ENCODE peak calls at places on chromosomes 6 and 20, in ten cellular contexts. One of them, this sample, is unnamed.
A peak's percentile ranks its signal among the peaks of the same experiment; 100 is the strongest.

GRCh38 chr6:73694711-73695411 is 1.1 kb upstream of the CD109 start:
- DNase-seq in HCT116: no peak
- DNase-seq in pancreas: no peak
- DNase-seq in Peyer's patch: no peak
- DNase-seq in thoracic aorta: no peak
- DNase-seq in lower lobe of right lung: no peak
- DNase-seq in cardiac muscle cell: peak; percentile 50
- DNase-seq in CD4-positive, alpha-beta T cell: no peak
- DNase-seq in MM.1S: no peak
- DNase-seq in SK-N-SH: no peak
- DNase-seq in this sample: no peak

GRCh38 chr6:161251345-161251744 is 22.5 kb downstream of the AGPAT4 start:
- DNase-seq in HCT116: no peak
- DNase-seq in pancreas: no peak
- DNase-seq in Peyer's patch: no peak
- DNase-seq in thoracic aorta: no peak
- DNase-seq in lower lobe of right lung: no peak
- DNase-seq in cardiac muscle cell: no peak
- DNase-seq in CD4-positive, alpha-beta T cell: no peak
- DNase-seq in MM.1S: no peak
- DNase-seq in SK-N-SH: no peak
- DNase-seq in this sample: no peak

GRCh38 chr20:38779247-38780097 is 26.0 kb upstream of the PPP1R16B start:
- DNase-seq in HCT116: peak; percentile 92
- DNase-seq in pancreas: no peak
- DNase-seq in Peyer's patch: no peak
- DNase-seq in thoracic aorta: no peak
- DNase-seq in lower lobe of right lung: no peak
- DNase-seq in cardiac muscle cell: no peak
- DNase-seq in CD4-positive, alpha-beta T cell: no peak
- DNase-seq in MM.1S: no peak
- DNase-seq in SK-N-SH: no peak
- DNase-seq in this sample: no peak

GRCh38 chr20:47927385-47927851 is 142.1 kb upstream of the SULF2 start:
- DNase-seq in HCT116: no peak
- DNase-seq in pancreas: no peak
- DNase-seq in Peyer's patch: no peak
- DNase-seq in thoracic aorta: no peak
- DNase-seq in lower lobe of right lung: no peak
- DNase-seq in cardiac muscle cell: no peak
- DNase-seq in CD4-positive, alpha-beta T cell: no peak
- DNase-seq in MM.1S: no peak
- DNase-seq in SK-N-SH: no peak
- DNase-seq in this sample: no peak

GRCh38 chr6:11166948-11167347 is 55.4 kb upstream of the ERVFRD-1 start:
- DNase-seq in HCT116: no peak
- DNase-seq in pancreas: no peak
- DNase-seq in Peyer's patch: no peak
- DNase-seq in thoracic aorta: no peak
- DNase-seq in lower lobe of right lung: no peak
- DNase-seq in cardiac muscle cell: no peak
- DNase-seq in CD4-positive, alpha-beta T cell: no peak
- DNase-seq in MM.1S: no peak
- DNase-seq in SK-N-SH: no peak
- DNase-seq in this sample: no peak

GRCh38 chr6:81937296-81937937 is 184.9 kb upstream of the TENT5A start:
- DNase-seq in HCT116: peak; percentile 50
- DNase-seq in pancreas: no peak
- DNase-seq in Peyer's patch: no peak
- DNase-seq in thoracic aorta: no peak
- DNase-seq in lower lobe of right lung: no peak
- DNase-seq in cardiac muscle cell: no peak
- DNase-seq in CD4-positive, alpha-beta T cell: no peak
- DNase-seq in MM.1S: no peak
- DNase-seq in SK-N-SH: no peak
- DNase-seq in this sample: no peak

GRCh38 chr6:64439274-64439673 is 803.7 kb downstream of the PHF3 start:
- DNase-seq in HCT116: no peak
- DNase-seq in pancreas: no peak
- DNase-seq in Peyer's patch: no peak
- DNase-seq in thoracic aorta: no peak
- DNase-seq in lower lobe of right lung: no peak
- DNase-seq in cardiac muscle cell: no peak
- DNase-seq in CD4-positive, alpha-beta T cell: no peak
- DNase-seq in MM.1S: no peak
- DNase-seq in SK-N-SH: no peak
- DNase-seq in this sample: no peak

GRCh38 chr20:57653910-57654309 is 33.7 kb upstream of the ZBP1 start:
- DNase-seq in HCT116: no peak
- DNase-seq in pancreas: peak; percentile 20
- DNase-seq in Peyer's patch: no peak
- DNase-seq in thoracic aorta: no peak
- DNase-seq in lower lobe of right lung: peak; percentile 20
- DNase-seq in cardiac muscle cell: no peak
- DNase-seq in CD4-positive, alpha-beta T cell: no peak
- DNase-seq in MM.1S: no peak
- DNase-seq in SK-N-SH: peak; percentile 29
- DNase-seq in this sample: peak; percentile 2

GRCh38 chr6:34067814-34068213 is 78.1 kb downstream of the GRM4 start:
- DNase-seq in HCT116: no peak
- DNase-seq in pancreas: no peak
- DNase-seq in Peyer's patch: no peak
- DNase-seq in thoracic aorta: no peak
- DNase-seq in lower lobe of right lung: no peak
- DNase-seq in cardiac muscle cell: no peak
- DNase-seq in CD4-positive, alpha-beta T cell: no peak
- DNase-seq in MM.1S: peak; percentile 25
- DNase-seq in SK-N-SH: no peak
- DNase-seq in this sample: no peak
- TF ChIP-seq CTCF in HCT116: no peak
- TF ChIP-seq CTCF in pancreas: no peak
- TF ChIP-seq CTCF in Peyer's patch: peak; percentile 3
- TF ChIP-seq CTCF in thoracic aorta: no peak
- TF ChIP-seq CTCF in lower lobe of right lung: no peak
- TF ChIP-seq CTCF in cardiac muscle cell: no peak
- TF ChIP-seq CTCF in CD4-positive, alpha-beta T cell: no peak
- TF ChIP-seq CTCF in MM.1S: peak; percentile 49
- TF ChIP-seq CTCF in SK-N-SH: no peak
- TF ChIP-seq CTCF in this sample: no peak

GRCh38 chr20:8856668-8857067 is 212.2 kb upstream of the PLCB4 start:
- DNase-seq in HCT116: no peak
- DNase-seq in pancreas: no peak
- DNase-seq in Peyer's patch: no peak
- DNase-seq in thoracic aorta: no peak
- DNase-seq in lower lobe of right lung: no peak
- DNase-seq in cardiac muscle cell: no peak
- DNase-seq in CD4-positive, alpha-beta T cell: no peak
- DNase-seq in MM.1S: no peak
- DNase-seq in SK-N-SH: no peak
- DNase-seq in this sample: no peak

GRCh38 chr20:8855315-8855714 is 213.6 kb upstream of the PLCB4 start:
- DNase-seq in HCT116: no peak
- DNase-seq in pancreas: no peak
- DNase-seq in Peyer's patch: no peak
- DNase-seq in thoracic aorta: no peak
- DNase-seq in lower lobe of right lung: no peak
- DNase-seq in cardiac muscle cell: peak; percentile 59
- DNase-seq in CD4-positive, alpha-beta T cell: no peak
- DNase-seq in MM.1S: no peak
- DNase-seq in SK-N-SH: no peak
- DNase-seq in this sample: no peak

GRCh38 chr20:8854566-8854965 is 214.3 kb upstream of the PLCB4 start:
- DNase-seq in HCT116: no peak
- DNase-seq in pancreas: no peak
- DNase-seq in Peyer's patch: no peak
- DNase-seq in thoracic aorta: no peak
- DNase-seq in lower lobe of right lung: peak; percentile 43
- DNase-seq in cardiac muscle cell: peak; percentile 84
- DNase-seq in CD4-positive, alpha-beta T cell: no peak
- DNase-seq in MM.1S: no peak
- DNase-seq in SK-N-SH: no peak
- DNase-seq in this sample: peak; percentile 69

GRCh38 chr20:8851446-8851845 is 217.4 kb upstream of the PLCB4 start:
- DNase-seq in HCT116: no peak
- DNase-seq in pancreas: no peak
- DNase-seq in Peyer's patch: no peak
- DNase-seq in thoracic aorta: no peak
- DNase-seq in lower lobe of right lung: no peak
- DNase-seq in cardiac muscle cell: no peak
- DNase-seq in CD4-positive, alpha-beta T cell: no peak
- DNase-seq in MM.1S: no peak
- DNase-seq in SK-N-SH: peak; percentile 5
- DNase-seq in this sample: no peak

DNA sequence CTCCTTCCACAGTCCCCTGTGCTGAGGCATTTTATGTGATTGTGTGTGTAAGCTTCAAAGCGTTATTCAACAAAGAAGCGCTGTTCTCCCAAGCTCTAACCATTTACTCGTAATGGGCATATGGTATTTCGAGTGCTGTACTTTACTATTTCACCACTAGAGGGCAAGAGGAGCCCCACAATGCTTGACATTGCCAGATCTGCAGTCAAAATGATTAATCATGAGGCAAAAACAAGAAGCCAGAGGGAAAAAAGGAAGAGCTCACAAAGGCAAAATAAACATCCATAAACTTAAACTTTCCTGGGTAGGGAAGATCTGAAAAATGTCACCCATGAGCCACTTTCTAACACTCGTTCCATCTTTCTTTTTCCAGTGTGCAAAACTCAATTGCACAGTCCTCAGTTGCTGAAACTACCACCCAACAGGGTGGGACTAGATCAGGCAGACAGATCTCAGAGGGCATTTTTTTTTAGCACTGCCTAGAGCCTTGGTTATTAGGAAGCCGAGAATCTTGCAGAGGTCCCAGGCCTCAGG is 215.0 kb upstream of the PLCB4 start:
- DNase-seq in HCT116: peak; percentile 40
- DNase-seq in pancreas: no peak
- DNase-seq in Peyer's patch: no peak
- DNase-seq in thoracic aorta: no peak
- DNase-seq in lower lobe of right lung: no peak
- DNase-seq in cardiac muscle cell: peak; percentile 91
- DNase-seq in CD4-positive, alpha-beta T cell: no peak
- DNase-seq in MM.1S: peak; percentile 60
- DNase-seq in SK-N-SH: peak; percentile 61
- DNase-seq in this sample: peak; percentile 48
- H3K27ac ChIP-seq in HCT116: no peak overlapping the region
- H3K27ac ChIP-seq in pancreas: peak overlapping the region; percentile 15
- H3K27ac ChIP-seq in Peyer's patch: no peak overlapping the region
- H3K27ac ChIP-seq in thoracic aorta: peak overlapping the region; percentile 43
- H3K27ac ChIP-seq in lower lobe of right lung: peak overlapping the region; percentile 66
- H3K27ac ChIP-seq in cardiac muscle cell: peak overlapping the region; percentile 20
- H3K27ac ChIP-seq in CD4-positive, alpha-beta T cell: no peak overlapping the region
- H3K27ac ChIP-seq in MM.1S: no peak overlapping the region
- H3K27ac ChIP-seq in SK-N-SH: no peak overlapping the region
- H3K27ac ChIP-seq in this sample: peak overlapping the region; percentile 7

DNA sequence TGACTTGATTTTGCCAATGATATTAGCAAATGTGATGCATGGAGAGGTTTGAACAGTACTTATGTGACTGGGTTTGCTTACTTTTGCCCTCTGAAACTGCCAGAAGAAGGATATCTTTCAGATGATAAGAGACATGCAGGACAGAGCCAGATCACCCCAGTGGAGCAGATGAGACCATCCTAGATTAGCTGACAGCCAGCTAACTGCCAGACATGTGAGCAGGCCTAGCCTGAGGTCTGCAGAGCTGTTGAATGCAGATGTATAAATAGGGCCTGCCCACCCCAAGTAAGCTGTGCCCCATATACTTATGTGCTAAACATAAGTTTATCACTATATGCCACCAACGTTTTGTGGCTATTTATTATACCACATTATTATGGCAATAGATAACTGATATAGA is 5.9 kb downstream of the ZSCAN31 start:
- DNase-seq in HCT116: no peak
- DNase-seq in pancreas: no peak
- DNase-seq in Peyer's patch: no peak
- DNase-seq in thoracic aorta: no peak
- DNase-seq in lower lobe of right lung: no peak
- DNase-seq in cardiac muscle cell: no peak
- DNase-seq in CD4-positive, alpha-beta T cell: no peak
- DNase-seq in MM.1S: no peak
- DNase-seq in SK-N-SH: no peak
- DNase-seq in this sample: no peak
- H3K9me3 ChIP-seq in HCT116: peaks cover 5% of the 10 kb centered on the region
- H3K9me3 ChIP-seq in pancreas: no peaks in the 10 kb centered on the region
- H3K9me3 ChIP-seq in Peyer's patch: no peaks in the 10 kb centered on the region
- H3K9me3 ChIP-seq in thoracic aorta: peaks cover 20% of the 10 kb centered on the region
- H3K9me3 ChIP-seq in lower lobe of right lung: peaks cover 30% of the 10 kb centered on the region
- H3K9me3 ChIP-seq in cardiac muscle cell: peaks cover 3% of the 10 kb centered on the region
- H3K9me3 ChIP-seq in CD4-positive, alpha-beta T cell: peaks cover 21% of the 10 kb centered on the region
- H3K9me3 ChIP-seq in MM.1S: no peaks in the 10 kb centered on the region
- H3K9me3 ChIP-seq in SK-N-SH: peaks cover 4% of the 10 kb centered on the region
- H3K9me3 ChIP-seq in this sample: peaks cover 42% of the 10 kb centered on the region

GRCh38 chr6:56758553-56758952 is 115.9 kb upstream of the DST start:
- DNase-seq in HCT116: no peak
- DNase-seq in pancreas: no peak
- DNase-seq in Peyer's patch: no peak
- DNase-seq in thoracic aorta: no peak
- DNase-seq in lower lobe of right lung: no peak
- DNase-seq in cardiac muscle cell: no peak
- DNase-seq in CD4-positive, alpha-beta T cell: no peak
- DNase-seq in MM.1S: peak; percentile 86
- DNase-seq in SK-N-SH: no peak
- DNase-seq in this sample: no peak

GRCh38 chr6:56758120-56758519 is 115.4 kb upstream of the DST start:
- DNase-seq in HCT116: no peak
- DNase-seq in pancreas: no peak
- DNase-seq in Peyer's patch: no peak
- DNase-seq in thoracic aorta: no peak
- DNase-seq in lower lobe of right lung: no peak
- DNase-seq in cardiac muscle cell: no peak
- DNase-seq in CD4-positive, alpha-beta T cell: no peak
- DNase-seq in MM.1S: no peak
- DNase-seq in SK-N-SH: no peak
- DNase-seq in this sample: no peak

GRCh38 chr6:56756791-56757582 is 114.3 kb upstream of the DST start:
- DNase-seq in HCT116: no peak
- DNase-seq in pancreas: no peak
- DNase-seq in Peyer's patch: no peak
- DNase-seq in thoracic aorta: no peak
- DNase-seq in lower lobe of right lung: no peak
- DNase-seq in cardiac muscle cell: no peak
- DNase-seq in CD4-positive, alpha-beta T cell: no peak
- DNase-seq in MM.1S: no peak
- DNase-seq in SK-N-SH: no peak
- DNase-seq in this sample: no peak

GRCh38 chr6:56756219-56756789 is 113.6 kb upstream of the DST start:
- DNase-seq in HCT116: no peak
- DNase-seq in pancreas: no peak
- DNase-seq in Peyer's patch: no peak
- DNase-seq in thoracic aorta: no peak
- DNase-seq in lower lobe of right lung: no peak
- DNase-seq in cardiac muscle cell: no peak
- DNase-seq in CD4-positive, alpha-beta T cell: no peak
- DNase-seq in MM.1S: no peak
- DNase-seq in SK-N-SH: no peak
- DNase-seq in this sample: no peak

DNA sequence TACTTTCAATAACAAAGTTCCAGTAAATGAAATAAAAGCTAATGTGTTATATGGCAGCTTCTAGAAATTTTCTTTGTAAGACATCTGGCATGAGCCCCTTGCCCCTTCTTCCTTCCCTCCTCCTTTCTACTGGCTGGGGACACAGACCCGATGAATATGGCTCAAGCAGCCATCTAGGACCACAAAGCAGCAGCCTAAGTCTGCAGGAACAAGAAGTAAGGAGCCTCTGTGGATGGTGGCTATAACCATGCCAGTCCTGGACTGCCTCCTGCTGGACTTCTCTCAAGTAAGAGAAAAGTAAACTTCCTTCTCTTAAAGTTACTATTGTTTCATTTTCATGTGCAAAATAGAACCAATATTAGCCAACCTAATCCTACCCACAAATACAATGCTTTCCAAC is 114.9 kb upstream of the DST start:
- DNase-seq in HCT116: no peak
- DNase-seq in pancreas: no peak
- DNase-seq in Peyer's patch: no peak
- DNase-seq in thoracic aorta: no peak
- DNase-seq in lower lobe of right lung: no peak
- DNase-seq in cardiac muscle cell: peak; percentile 78
- DNase-seq in CD4-positive, alpha-beta T cell: no peak
- DNase-seq in MM.1S: peak; percentile 24
- DNase-seq in SK-N-SH: no peak
- DNase-seq in this sample: no peak
- TF ChIP-seq CTCF in HCT116: peak; percentile 57
- TF ChIP-seq CTCF in pancreas: no peak
- TF ChIP-seq CTCF in Peyer's patch: peak; percentile 43
- TF ChIP-seq CTCF in thoracic aorta: peak; percentile 31
- TF ChIP-seq CTCF in lower lobe of right lung: peak; percentile 42
- TF ChIP-seq CTCF in cardiac muscle cell: peak; percentile 56
- TF ChIP-seq CTCF in CD4-positive, alpha-beta T cell: no peak
- TF ChIP-seq CTCF in MM.1S: peak; percentile 48
- TF ChIP-seq CTCF in SK-N-SH: peak; percentile 59
- TF ChIP-seq CTCF in this sample: peak; percentile 41